ENCODE peak calls at places on chromosome 12, in seven cellular contexts. A is mesendoderm, T is psoas muscle, Q is heart right ventricle, Y is SJCRH30, N is heart left ventricle, X is stomach. U is an unnamed sample.

GRCh38 chr12:77746108-77746507 is 84.6 kb upstream of the NAV3 start:
- DNase-seq in A (no peak), T (no peak), Q (no peak), Y (peak; percentile 41), N (no peak), X (no peak), U (no peak)

GRCh38 chr12:85147331-85147730 is 111.2 kb downstream of the LRRIQ1 start:
- DNase-seq in A (no peak), T (no peak), Q (no peak), Y (peak; percentile 81), N (no peak), X (no peak), U (no peak)

GRCh38 chr12:48194780-48195179 is 8.3 kb downstream of the OR10AD1 start:
- DNase-seq in A (no peak), T (no peak), Q (no peak), Y (no peak), N (no peak), X (no peak), U (no peak)

GRCh38 chr12:69415471-69416275 is 54.5 kb upstream of the FRS2 start:
- DNase-seq in A (peak; percentile 86), T (peak; percentile 34), Q (peak; percentile 37), Y (peak; percentile 94), N (peak; percentile 60), X (peak; percentile 50), U (peak; percentile 72)

GRCh38 chr12:127926004-127926403 is 341.0 kb upstream of the TMEM132C start:
- DNase-seq in A (peak; percentile 67), T (no peak), Q (peak; percentile 32), Y (peak; percentile 67), N (no peak), X (no peak), U (peak; percentile 60)

GRCh38 chr12:12376636-12377448 is 20.0 kb downstream of the BORCS5 start:
- DNase-seq in A (peak; percentile 81), T (no peak), Q (no peak), Y (peak; percentile 78), N (no peak), X (no peak), U (no peak)

GRCh38 chr12:31369712-31370521 is 44.0 kb upstream of the SINHCAF start:
- DNase-seq in A (peak; percentile 87), T (peak; percentile 26), Q (peak; percentile 61), Y (peak; percentile 66), N (no peak), X (peak; percentile 75), U (peak; percentile 61)

GRCh38 chr12:12427568-12427967 is 70.7 kb downstream of the BORCS5 start:
- DNase-seq in A (no peak), T (no peak), Q (no peak), Y (no peak), N (no peak), X (no peak), U (no peak)

GRCh38 chr12:48084841-48085460 is 20.9 kb downstream of the SENP1 start:
- DNase-seq in A (no peak), T (no peak), Q (no peak), Y (no peak), N (no peak), X (no peak), U (no peak)

DNA sequence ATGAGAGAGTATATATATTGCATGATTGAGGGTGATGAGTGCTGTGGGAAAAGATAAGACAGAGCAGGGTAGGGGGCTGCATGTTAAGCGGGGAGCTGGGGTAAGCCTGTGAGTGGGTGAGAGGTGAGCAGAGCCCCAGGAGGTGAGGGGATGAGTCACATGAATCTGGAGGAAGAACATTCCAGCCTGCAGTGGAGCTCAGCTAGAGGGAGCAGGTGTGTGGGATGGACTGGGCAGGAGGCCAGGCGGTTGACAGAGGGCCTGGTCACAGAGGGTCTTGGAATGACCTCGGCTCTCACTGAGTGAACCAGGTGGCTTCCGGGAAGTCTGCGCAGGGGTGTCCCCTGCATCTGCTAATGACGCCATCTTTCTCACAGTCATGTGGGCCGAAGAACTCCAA is 44.4 kb downstream of the GIT2 start:
- DNase-seq in A (peak; percentile 51), T (peak; percentile 75), Q (peak; percentile 29), Y (peak; percentile 90), N (peak; percentile 68), X (no peak), U (peak; percentile 55)
- H3K4me3 ChIP-seq in A (no peak overlapping the region), T (no peak overlapping the region), Q (no peak overlapping the region), Y (no peak overlapping the region), N (no peak overlapping the region), X (no peak overlapping the region), U (no peak overlapping the region)

GRCh38 chr12:124401563-124402180 is 106.8 kb downstream of the RFLNA start:
- DNase-seq in A (no peak), T (no peak), Q (no peak), Y (no peak), N (no peak), X (no peak), U (no peak)
- H3K4me1 ChIP-seq in A (no peaks in the 10 kb centered on the region), T (peaks cover 57% of the 10 kb centered on the region), Q (peaks cover 68% of the 10 kb centered on the region), Y (no peaks in the 10 kb centered on the region), N (peaks cover 69% of the 10 kb centered on the region), X (peaks cover 50% of the 10 kb centered on the region), U (peaks cover 24% of the 10 kb centered on the region)

GRCh38 chr12:63706336-63706735 is 38.0 kb upstream of the DPY19L2 start:
- DNase-seq in A (no peak), T (no peak), Q (no peak), Y (no peak), N (no peak), X (no peak), U (no peak)
- H3K27ac ChIP-seq in A (no peak overlapping the region), T (no peak overlapping the region), Q (no peak overlapping the region), Y (no peak overlapping the region), N (no peak overlapping the region), X (no peak overlapping the region), U (no peak overlapping the region)

DNA sequence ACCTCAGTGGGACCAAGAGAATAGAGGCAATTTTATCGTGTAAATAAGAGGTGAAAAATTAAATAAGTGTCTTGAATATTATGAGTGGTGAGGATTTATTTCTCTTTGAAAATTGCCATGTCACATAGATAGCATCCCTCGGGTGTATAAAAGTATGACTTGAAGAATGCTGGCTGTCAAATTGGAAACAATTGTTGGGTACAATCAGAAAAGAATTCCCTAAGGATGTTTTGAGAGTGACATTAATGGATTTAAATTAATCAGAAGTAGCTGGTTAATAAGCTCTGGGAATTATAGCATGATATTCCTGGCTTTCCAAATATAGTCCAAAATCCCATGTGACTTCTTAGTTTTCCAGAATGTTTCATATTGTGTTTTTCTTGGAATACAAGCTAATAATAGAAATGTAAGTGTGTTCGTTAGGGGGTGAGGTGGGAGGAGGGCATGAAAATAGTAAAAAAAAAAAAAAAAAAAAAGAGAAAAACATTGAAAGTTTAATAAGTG is 196.5 kb downstream of the ANO4 start:
- DNase-seq in A (no peak), T (no peak), Q (no peak), Y (no peak), N (no peak), X (no peak), U (no peak)
- H3K4me3 ChIP-seq in A (no peak overlapping the region), T (no peak overlapping the region), Q (no peak overlapping the region), Y (no peak overlapping the region), N (no peak overlapping the region), X (no peak overlapping the region), U (no peak overlapping the region)

DNA sequence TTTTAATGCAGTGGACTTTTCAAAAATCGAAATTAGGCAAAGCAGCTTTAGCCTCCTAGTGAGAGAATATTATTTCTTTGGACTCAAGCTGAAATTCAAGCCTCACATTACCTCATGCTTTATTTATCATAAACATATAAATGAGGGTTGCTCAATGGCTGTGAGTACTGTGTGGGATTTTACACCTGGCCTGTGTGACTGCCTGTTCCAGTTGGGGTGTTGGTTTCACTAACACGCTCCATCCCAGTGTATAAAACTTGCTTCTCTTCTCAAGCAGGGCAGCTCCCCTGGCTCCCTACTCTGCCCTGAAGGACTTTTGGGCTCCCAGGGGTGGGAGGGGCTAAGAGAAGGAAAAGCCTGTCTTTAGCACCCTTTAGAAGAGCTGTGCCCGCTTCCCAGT is 15.0 kb downstream of the ANKLE2 start:
- DNase-seq in A (no peak), T (no peak), Q (no peak), Y (no peak), N (no peak), X (no peak), U (no peak)
- H3K4me1 ChIP-seq in A (no peaks in the 10 kb centered on the region), T (no peaks in the 10 kb centered on the region), Q (peaks cover 1% of the 10 kb centered on the region), Y (no peaks in the 10 kb centered on the region), N (no peaks in the 10 kb centered on the region), X (no peaks in the 10 kb centered on the region), U (no peaks in the 10 kb centered on the region)

DNA sequence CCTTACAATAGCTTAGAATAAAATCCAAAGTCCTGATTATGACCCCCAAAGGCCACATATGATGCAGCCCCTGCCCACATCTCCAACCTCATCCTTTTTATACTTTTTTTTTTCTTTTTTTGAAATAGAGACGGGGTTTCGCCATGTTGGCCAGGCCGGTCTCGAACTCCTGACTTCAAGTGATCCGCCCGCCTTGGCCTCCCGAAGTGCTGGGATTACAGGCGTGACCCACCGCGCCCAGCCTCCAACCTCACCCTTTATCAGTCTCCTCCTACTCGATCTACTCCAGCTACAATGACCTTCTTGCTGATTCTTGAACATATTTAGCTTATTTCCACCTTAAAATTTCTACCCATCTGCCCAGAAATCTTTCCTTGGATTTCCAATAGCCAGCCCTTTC is 1.2 kb upstream of the MAPKAPK5 start:
- DNase-seq in A (no peak), T (no peak), Q (no peak), Y (no peak), N (no peak), X (no peak), U (no peak)
- H3K27ac ChIP-seq in A (no peak overlapping the region), T (peak overlapping the region; percentile 94), Q (peak overlapping the region; percentile 98), Y (peak overlapping the region; percentile 80), N (peak overlapping the region; percentile 99), X (peak overlapping the region; percentile 94), U (no peak overlapping the region)

GRCh38 chr12:499837-500458 is 40.2 kb downstream of the B4GALNT3 start:
- DNase-seq in A (no peak), T (no peak), Q (peak; percentile 25), Y (no peak), N (no peak), X (peak; percentile 30), U (peak; percentile 48)
- H3K4me3 ChIP-seq in A (no peak overlapping the region), T (no peak overlapping the region), Q (no peak overlapping the region), Y (no peak overlapping the region), N (peak overlapping the region; percentile 19), X (no peak overlapping the region), U (no peak overlapping the region)

DNA sequence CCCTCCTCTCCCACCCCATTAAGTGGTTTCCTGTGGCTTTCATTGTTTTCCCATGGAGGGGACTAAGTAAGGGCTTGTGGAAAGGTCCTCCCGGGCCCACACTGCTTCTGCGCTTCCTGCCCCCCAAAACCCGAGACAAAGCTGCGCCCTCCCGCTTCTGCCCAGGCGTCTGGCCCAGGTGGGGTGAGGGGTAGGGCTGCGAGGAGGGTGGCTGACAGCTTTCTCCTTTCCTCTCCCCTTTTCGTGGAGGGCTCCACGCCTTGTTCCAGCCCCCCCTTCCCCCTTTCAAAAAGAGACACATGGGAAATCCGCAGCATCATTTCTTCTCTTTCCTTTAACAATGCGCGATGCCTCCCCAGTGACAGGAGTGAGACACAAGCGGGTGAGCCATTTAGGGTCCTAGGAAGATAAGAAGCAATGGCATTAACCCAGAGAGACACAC is 622 bp downstream of the DIP2B start:
- DNase-seq in A (peak; percentile 57), T (no peak), Q (peak; percentile 18), Y (no peak), N (no peak), X (no peak), U (peak; percentile 64)
- H3K4me1 ChIP-seq in A (no peaks in the 10 kb centered on the region), T (peaks cover 46% of the 10 kb centered on the region), Q (peaks cover 52% of the 10 kb centered on the region), Y (peaks cover 4% of the 10 kb centered on the region), N (peaks cover 55% of the 10 kb centered on the region), X (peaks cover 26% of the 10 kb centered on the region), U (peaks cover 7% of the 10 kb centered on the region)

GRCh38 chr12:123106640-123107359 is 44.1 kb downstream of the PITPNM2 start:
- DNase-seq in A (peak; percentile 80), T (peak; percentile 41), Q (no peak), Y (no peak), N (peak; percentile 80), X (no peak), U (peak; percentile 78)
- H3K27ac ChIP-seq in A (peak overlapping the region; percentile 58), T (peak overlapping the region; percentile 46), Q (peak overlapping the region; percentile 86), Y (no peak overlapping the region), N (peak overlapping the region; percentile 82), X (peak overlapping the region; percentile 47), U (peak overlapping the region; percentile 70)

GRCh38 chr12:50219544-50219943 is 52.4 kb upstream of the CERS5 start:
- DNase-seq in A (no peak), T (no peak), Q (no peak), Y (no peak), N (no peak), X (no peak), U (no peak)
- H3K4me3 ChIP-seq in A (no peak overlapping the region), T (peak overlapping the region; percentile 61), Q (no peak overlapping the region), Y (no peak overlapping the region), N (peak overlapping the region; percentile 57), X (peak overlapping the region; percentile 40), U (no peak overlapping the region)